ENCODE peak calls at places on chromosomes 1 and 21, in four cellular contexts. U is SK-N-SH, E is HepG2, B is K562. X is an unnamed sample.

GRCh38 chr1:237754627-237755026 is 136.1 kb downstream of the ZP4 start:
- DNase-seq in U (no peak), E (no peak), B (no peak), X (no peak)

GRCh38 chr1:182631058-182631677 is 27.0 kb upstream of the RGS16 start:
- DNase-seq in U (no peak), E (no peak), B (no peak), X (no peak)

GRCh38 chr1:22111115-22111514 is 31.8 kb downstream of the WNT4 start:
- DNase-seq in U (no peak), E (no peak), B (no peak), X (no peak)

GRCh38 chr1:173823776-173824314 is 628 bp upstream of the DARS2 start:
- DNase-seq in U (no peak), E (peak), B (no peak), X (no peak)

GRCh38 chr21:17803536-17803935 is 15.6 kb downstream of the C21orf91 start:
- DNase-seq in U (no peak), E (no peak), B (no peak), X (no peak)

GRCh38 chr1:116693759-116694482 is 26.4 kb upstream of the IGSF3 start:
- DNase-seq in U (no peak), E (no peak), B (no peak), X (no peak)

GRCh38 chr1:50156241-50157010 is 47.7 kb downstream of the ELAVL4 start:
- DNase-seq in U (no peak), E (no peak), B (no peak), X (no peak)

GRCh38 chr1:47624531-47624930 is 186.7 kb downstream of the FOXD2 start:
- DNase-seq in U (no peak), E (peak), B (peak), X (peak)

GRCh38 chr1:59990470-59990869 is 63.9 kb upstream of the CYP2J2 start:
- DNase-seq in U (peak), E (no peak), B (peak), X (no peak)

GRCh38 chr1:59986736-59987310 is 60.2 kb upstream of the CYP2J2 start:
- DNase-seq in U (no peak), E (no peak), B (no peak), X (no peak)

DNA sequence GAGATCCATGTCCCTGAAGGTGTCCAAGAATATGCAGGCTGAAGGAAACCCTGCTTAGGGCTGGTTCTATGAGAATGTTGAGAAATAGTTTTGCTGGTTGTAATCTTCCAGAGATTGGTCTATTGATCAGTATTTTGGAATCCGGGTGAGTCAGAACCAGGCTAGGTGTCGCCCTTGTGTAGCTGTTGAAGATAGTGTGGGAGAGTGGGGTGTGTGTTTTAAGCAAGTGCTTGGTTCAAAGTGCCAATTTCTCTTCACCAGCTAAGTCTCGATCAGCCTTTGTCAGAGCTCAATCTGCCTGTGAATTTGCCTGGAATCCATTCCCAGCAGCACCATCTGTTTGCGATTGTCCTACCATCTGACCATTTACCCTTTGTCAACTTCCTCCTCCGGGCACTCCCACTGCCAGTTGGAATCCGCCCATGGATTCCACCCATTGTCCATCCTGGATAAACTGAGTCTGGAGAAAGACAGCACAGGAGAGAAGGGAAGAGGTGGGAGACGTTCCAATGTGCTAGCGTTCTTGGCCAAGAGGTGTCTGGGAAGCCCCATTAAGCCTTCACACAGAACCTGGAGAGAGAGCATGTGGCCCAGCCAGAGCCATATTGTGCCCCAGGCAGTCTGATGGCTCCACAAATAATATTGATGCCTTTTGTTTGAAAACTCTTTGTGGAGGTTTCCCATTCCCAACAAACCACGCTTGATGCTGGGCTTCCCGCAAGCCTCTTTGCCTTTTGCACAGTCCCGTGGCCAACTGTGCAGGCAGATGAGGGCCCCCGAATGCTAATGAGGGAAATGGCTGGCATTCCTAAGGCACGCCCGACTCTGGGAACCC is 59.5 kb upstream of the CYP2J2 start:
- DNase-seq in U (no peak), E (no peak), B (no peak), X (no peak)
- TF ChIP-seq ELF1 in U (no peak), E (no peak), B (no peak), X (no peak)

GRCh38 chr1:46448109-46448911 is 41.3 kb upstream of the DMBX1 start:
- DNase-seq in U (peak), E (no peak), B (no peak), X (no peak)

GRCh38 chr1:46444466-46444865 is 45.2 kb upstream of the DMBX1 start:
- DNase-seq in U (no peak), E (no peak), B (no peak), X (no peak)

GRCh38 chr1:46447499-46448108 is 42.0 kb upstream of the DMBX1 start:
- DNase-seq in U (no peak), E (no peak), B (no peak), X (no peak)

GRCh38 chr1:46445773-46446256 is 43.8 kb upstream of the DMBX1 start:
- DNase-seq in U (no peak), E (no peak), B (no peak), X (no peak)

DNA sequence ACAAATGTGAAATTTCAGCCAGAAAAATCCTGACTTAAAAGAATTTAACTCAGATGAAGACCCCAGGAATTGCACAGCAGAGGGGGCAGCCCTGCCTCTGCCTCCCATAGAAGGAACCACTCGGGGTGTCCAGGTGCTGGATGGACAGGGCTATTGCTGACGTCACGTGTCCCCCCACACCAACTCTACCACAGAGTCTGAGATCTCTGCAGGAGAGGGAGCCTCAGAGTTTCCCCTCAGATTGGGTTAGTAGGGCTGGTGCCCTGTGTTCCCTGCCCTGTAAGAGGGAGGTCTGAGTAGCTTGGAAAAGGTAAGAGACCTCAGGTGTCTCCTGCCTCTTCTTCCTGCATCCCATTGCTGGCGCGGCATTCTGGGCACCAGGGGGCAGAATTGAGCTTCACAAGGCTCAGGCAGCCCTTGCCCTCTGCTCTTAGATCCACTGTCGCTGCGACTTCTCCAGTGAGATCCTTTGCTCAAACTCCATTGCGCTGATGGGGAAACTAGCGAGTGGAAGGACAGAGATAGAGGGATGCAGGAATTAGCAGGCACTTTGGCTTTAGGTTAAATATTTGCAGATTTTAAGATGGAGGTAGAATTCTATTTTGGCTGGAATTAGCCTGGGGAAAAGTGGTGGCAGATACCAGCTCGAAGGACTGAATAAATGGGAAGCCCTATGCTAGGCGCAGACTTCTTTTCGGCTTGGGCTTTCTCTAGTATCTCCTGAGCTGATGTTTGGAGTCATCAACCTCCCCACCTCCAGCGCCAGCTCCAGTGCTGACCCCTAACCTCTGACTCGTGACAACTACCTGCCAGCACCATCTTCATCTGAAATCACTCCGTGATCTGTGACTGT is 42.8 kb upstream of the DMBX1 start:
- DNase-seq in U (peak), E (peak), B (peak), X (peak)
- TF ChIP-seq RAD21 in U (peak), E (peak), B (peak), X (peak)

DNA sequence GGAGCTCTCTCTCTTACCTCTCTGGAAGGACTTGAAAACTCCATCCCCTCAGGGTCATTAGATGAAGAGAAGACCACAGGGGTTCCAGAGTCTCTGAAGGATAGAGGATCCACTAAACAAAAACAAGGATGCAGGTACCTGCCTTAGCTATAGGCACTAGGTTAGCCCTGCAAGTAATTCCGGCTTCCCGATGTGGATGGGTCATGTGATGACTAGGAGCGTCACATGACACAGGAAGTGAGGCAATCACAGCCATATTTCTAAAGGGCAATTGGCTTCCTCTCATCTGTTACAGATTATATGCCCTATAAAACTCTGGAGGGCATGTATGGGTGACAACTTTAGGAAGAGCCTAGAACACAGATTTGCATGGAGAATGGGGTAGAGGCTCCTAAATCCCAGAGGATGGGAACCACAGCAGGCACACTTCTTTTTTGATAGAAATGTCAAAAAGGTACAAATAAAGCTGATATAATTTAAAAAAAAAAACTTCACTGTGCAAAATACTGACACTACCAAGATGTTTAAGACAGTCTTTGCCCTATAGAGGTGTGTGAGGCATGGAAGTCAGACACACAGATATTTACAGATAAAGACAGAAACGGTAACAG is 14.1 kb downstream of the ENTREP3 start:
- DNase-seq in U (peak), E (peak), B (peak), X (peak)
- TF ChIP-seq ELF1 in U (peak), E (peak), B (peak), X (no peak)

GRCh38 chr21:41023936-41024335 is 144.0 kb upstream of the BACE2 start:
- DNase-seq in U (no peak), E (no peak), B (no peak), X (no peak)

GRCh38 chr21:41024341-41025056 is 143.5 kb upstream of the BACE2 start:
- DNase-seq in U (no peak), E (no peak), B (no peak), X (no peak)

GRCh38 chr21:41029573-41029972 is 138.4 kb upstream of the BACE2 start:
- DNase-seq in U (no peak), E (no peak), B (no peak), X (no peak)

GRCh38 chr21:41025057-41025390 is 142.9 kb upstream of the BACE2 start:
- DNase-seq in U (no peak), E (no peak), B (no peak), X (no peak)
- TF ChIP-seq RAD21 in U (no peak), E (no peak), B (no peak), X (no peak)

DNA sequence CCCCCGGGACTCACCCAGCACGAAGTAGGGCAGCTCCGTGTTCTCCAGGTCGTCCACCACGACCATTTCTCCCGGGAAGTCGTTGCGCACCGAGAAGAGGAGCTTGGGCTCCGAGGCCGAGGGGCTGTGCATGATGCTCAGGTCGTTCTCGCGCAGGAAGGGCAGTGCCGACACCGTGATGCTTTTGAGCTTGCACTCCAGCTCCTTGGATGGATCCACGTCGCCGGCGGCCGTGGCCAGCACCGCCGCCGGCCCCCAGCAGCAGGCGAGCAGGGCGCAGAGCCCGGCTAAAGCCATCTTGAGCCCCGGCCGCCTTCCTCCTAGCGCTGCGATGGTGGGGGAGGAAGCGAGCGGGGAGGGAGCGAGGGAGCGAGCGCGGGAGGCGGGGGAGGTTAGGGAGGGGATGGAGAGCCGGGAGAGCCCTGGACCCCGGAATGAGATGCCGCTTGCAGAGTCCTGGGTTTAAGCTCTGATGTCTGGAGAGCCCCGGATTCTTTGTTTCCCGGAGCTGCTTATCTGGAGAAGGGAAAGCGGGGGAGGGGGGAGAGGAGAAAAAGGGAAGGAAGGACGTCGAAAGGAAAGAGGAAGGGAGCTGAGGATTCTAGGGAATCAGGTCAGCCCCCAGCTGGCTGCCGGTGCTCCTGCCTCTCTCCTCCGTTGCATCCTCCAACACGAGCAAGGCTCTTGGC is at the start of gene ASTN1:
- DNase-seq in U (peak), E (no peak), B (no peak), X (no peak)
- TF ChIP-seq ELF1 in U (no peak), E (no peak), B (no peak), X (no peak)

GRCh38 chr21:45449658-45450502 is 44.9 kb downstream of the COL18A1 start:
- DNase-seq in U (no peak), E (no peak), B (no peak), X (no peak)
- TF ChIP-seq RAD21 in U (no peak), E (no peak), B (no peak), X (no peak)